ENCODE peak calls at places on chromosomes 6 and 20, in six cellular contexts. N is thyroid gland, K is breast epithelium, Q is spleen, E is ovary, Z is IMR-90. D is an unnamed sample.

GRCh38 chr6:89954721-89955148 is 60.5 kb downstream of the GJA10 start:
- DNase-seq in E (no peak), N (no peak), K (no peak), Z (peak; percentile 17), Q (no peak), D (no peak)

GRCh38 chr20:22452442-22453011 is 131.8 kb downstream of the FOXA2 start:
- DNase-seq in N (no peak), E (no peak), K (no peak), Q (no peak), Z (no peak), D (no peak)

GRCh38 chr6:146650799-146651481 is 52.2 kb downstream of the ADGB start:
- DNase-seq in Q (no peak), K (no peak), E (no peak), Z (no peak), N (no peak), D (no peak)

GRCh38 chr6:90251295-90251992 is 45.2 kb downstream of the BACH2 start:
- DNase-seq in Z (peak; percentile 56), E (no peak), N (no peak), K (no peak), Q (no peak), D (peak; percentile 9)

GRCh38 chr6:42269974-42270510 is 52.4 kb upstream of the MRPS10 start:
- DNase-seq in K (no peak), Z (no peak), Q (no peak), N (no peak), E (no peak), D (no peak)

GRCh38 chr6:163984446-163984936 is 570.0 kb downstream of the QKI start:
- DNase-seq in Q (no peak), N (no peak), Z (no peak), E (no peak), K (no peak), D (no peak)

GRCh38 chr6:14968056-14968643 is 277.7 kb upstream of the JARID2 start:
- DNase-seq in N (no peak), Z (no peak), K (no peak), Q (no peak), E (no peak), D (peak; percentile 28)

GRCh38 chr6:16876201-16876600 is 114.9 kb upstream of the ATXN1 start:
- DNase-seq in E (no peak), K (no peak), Q (no peak), Z (no peak), N (no peak), D (no peak)

GRCh38 chr6:141925001-141925400 is 207.7 kb upstream of the GJE1 start:
- DNase-seq in E (no peak), Q (no peak), K (no peak), Z (peak; percentile 28), N (no peak), D (no peak)

GRCh38 chr6:137432054-137432545 is 62.1 kb downstream of the OLIG3 start:
- DNase-seq in Z (no peak), E (no peak), K (no peak), N (no peak), Q (no peak), D (no peak)

GRCh38 chr6:139438775-139439174 is 64.3 kb upstream of the CITED2 start:
- DNase-seq in E (no peak), K (no peak), Z (no peak), Q (no peak), N (no peak), D (no peak)

GRCh38 chr20:3106658-3107463 is 22.3 kb upstream of the AVP start:
- DNase-seq in Q (no peak), E (no peak), Z (no peak), N (no peak), K (no peak), D (no peak)

GRCh38 chr20:63065911-63066310 is 59.1 kb upstream of the BHLHE23 start:
- DNase-seq in Z (no peak), N (no peak), E (no peak), Q (peak; percentile 45), K (no peak), D (no peak)

GRCh38 chr20:4887586-4887985 is 113.7 kb downstream of the SLC23A2 start:
- DNase-seq in E (no peak), K (no peak), Q (no peak), Z (no peak), N (no peak), D (no peak)

GRCh38 chr20:50837532-50838321 is 42.9 kb downstream of the BCAS4 start:
- DNase-seq in Z (peak; percentile 83), E (peak; percentile 56), N (no peak), K (peak; percentile 79), Q (no peak), D (peak; percentile 91)

GRCh38 chr6:119517428-119517827 is 167.9 kb upstream of the MAN1A1 start:
- DNase-seq in N (no peak), Q (no peak), E (no peak), K (no peak), Z (no peak), D (no peak)

GRCh38 chr6:31775184-31775583 is 1.9 kb downstream of the VWA7 start:
- DNase-seq in K (no peak), Z (no peak), Q (no peak), N (no peak), E (no peak), D (peak; percentile 43)

GRCh38 chr6:49636368-49637332 is at the start of gene RHAG:
- DNase-seq in Z (no peak), Q (no peak), K (no peak), N (no peak), E (no peak), D (peak; percentile 96)

GRCh38 chr6:168864541-168865495 is 388.8 kb downstream of the THBS2 start:
- DNase-seq in N (no peak), E (no peak), K (no peak), Z (no peak), Q (no peak), D (no peak)

GRCh38 chr6:130525378-130525777 is 159.6 kb downstream of the TMEM200A start:
- DNase-seq in K (no peak), E (no peak), Z (no peak), N (no peak), Q (no peak), D (no peak)

GRCh38 chr6:108106261-108106660 is 31.7 kb upstream of the OSTM1 start:
- DNase-seq in K (no peak), N (no peak), Q (no peak), Z (no peak), E (no peak), D (no peak)

GRCh38 chr20:49340161-49340966 is 62.5 kb upstream of the ZNFX1 start:
- DNase-seq in N (no peak), Q (no peak), Z (no peak), E (no peak), K (no peak), D (no peak)

GRCh38 chr6:45661667-45662066 is 283.9 kb upstream of the SUPT3H start:
- DNase-seq in Q (no peak), K (no peak), Z (peak; percentile 84), E (no peak), N (no peak), D (no peak)

GRCh38 chr6:120378582-120379220 is 955.6 kb downstream of the TBC1D32 start:
- DNase-seq in K (no peak), Z (no peak), Q (no peak), E (no peak), N (peak; percentile 3), D (peak; percentile 7)

GRCh38 chr6:168116446-168116974 is 37.5 kb upstream of the FRMD1 start:
- DNase-seq in Q (peak; percentile 50), E (peak; percentile 16), K (no peak), N (no peak), Z (no peak), D (no peak)

GRCh38 chr6:94668896-94669295 is 908.4 kb upstream of the MANEA start:
- DNase-seq in K (no peak), Q (no peak), N (no peak), Z (no peak), E (no peak), D (no peak)

GRCh38 chr6:131694832-131695426 is 6.3 kb downstream of the OR2A4 start:
- DNase-seq in E (peak; percentile 44), Q (no peak), K (no peak), N (peak; percentile 54), Z (peak; percentile 79), D (peak; percentile 72)

GRCh38 chr6:168035098-168035660 is 37.7 kb downstream of the KIF25 start:
- DNase-seq in K (no peak), E (peak; percentile 82), N (peak; percentile 36), Z (peak; percentile 78), Q (peak; percentile 81), D (no peak)

GRCh38 chr6:87483929-87484328 is 11.2 kb downstream of the SLC35A1 start:
- DNase-seq in N (no peak), Z (peak; percentile 43), K (no peak), E (no peak), Q (no peak), D (peak; percentile 46)

GRCh38 chr6:137830562-137830961 is 36.5 kb upstream of the TNFAIP3 start:
- DNase-seq in N (no peak), K (no peak), E (no peak), Z (no peak), Q (no peak), D (no peak)

DNA sequence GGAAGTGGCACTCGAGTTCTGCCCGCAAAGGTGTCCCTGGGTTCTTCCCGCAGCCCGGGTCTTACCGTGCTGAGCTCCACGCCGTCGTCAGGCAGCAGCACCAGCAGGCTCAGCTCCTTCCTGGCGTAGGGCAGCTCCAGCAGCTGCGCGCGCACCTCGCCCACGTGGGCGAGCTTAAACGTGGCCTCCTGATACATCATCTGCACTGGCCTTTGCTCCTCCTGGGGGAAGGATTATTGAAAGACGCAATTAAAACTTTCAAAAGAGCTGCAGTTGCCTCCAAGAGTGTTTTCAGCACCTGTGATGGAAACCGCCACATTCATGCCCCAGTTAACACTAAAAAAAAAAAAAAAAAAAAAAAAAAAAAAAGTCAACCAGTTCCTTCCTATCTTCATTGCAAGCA is 11.3 kb downstream of the SERPINB9 start:
- DNase-seq in Q (peak; percentile 90), K (no peak), Z (no peak), N (no peak), E (no peak), D (no peak)
- TF ChIP-seq POLR2A in Q (no peak), K (no peak), Z (no peak), N (no peak), E (no peak), D (no peak)

DNA sequence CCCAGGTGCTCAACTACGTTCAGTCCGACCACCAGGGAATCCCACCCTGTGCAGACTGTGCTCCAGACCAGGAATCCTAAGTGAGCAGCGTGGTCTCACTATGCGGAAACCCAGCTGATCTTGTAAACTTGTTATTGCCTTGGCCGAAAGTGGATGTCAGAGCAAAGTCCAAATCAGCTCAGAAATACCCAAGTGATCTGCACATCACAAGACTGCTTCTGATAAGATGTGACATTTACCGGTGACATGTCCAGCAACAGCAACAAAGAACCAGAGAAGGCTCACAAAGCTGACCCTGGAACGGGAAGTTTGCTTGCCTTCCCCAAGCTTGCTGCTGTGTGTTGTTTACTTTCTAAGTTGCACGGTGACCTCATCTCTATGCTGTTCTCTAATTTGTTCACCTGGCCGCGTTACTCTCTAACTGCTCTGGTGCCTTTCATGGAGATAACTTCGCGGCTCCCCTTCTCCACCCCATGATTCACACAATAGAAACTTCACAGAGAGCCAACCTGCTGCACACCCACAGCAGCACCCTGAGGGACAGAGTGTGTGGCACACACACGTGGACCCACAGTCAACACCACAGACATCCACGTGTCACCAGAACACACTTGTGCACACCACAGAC is 1.7 kb downstream of the BNIP5 start:
- DNase-seq in N (no peak), E (no peak), Z (no peak), K (no peak), Q (no peak), D (no peak)
- TF ChIP-seq POLR2A in N (no peak), E (no peak), Z (no peak), K (no peak), Q (no peak), D (no peak)

GRCh38 chr20:31605031-31605901 is at the start of gene ID1:
- DNase-seq in K (peak; percentile 86), Z (peak; percentile 93), Q (peak; percentile 97), E (peak; percentile 95), N (peak; percentile 99), D (peak; percentile 94)
- TF ChIP-seq POLR2A in K (peak; percentile 65), Z (peak; percentile 99), Q (peak; percentile 88), E (peak; percentile 88), N (peak; percentile 100), D (peak; percentile 98)

GRCh38 chr6:30326446-30327231 is at the start of gene TRIM39:
- DNase-seq in N (peak; percentile 88), K (peak; percentile 78), E (peak; percentile 91), Q (peak; percentile 99), Z (peak; percentile 84), D (peak; percentile 93)
- TF ChIP-seq POLR2A in N (peak; percentile 83), K (peak; percentile 70), E (peak; percentile 88), Q (peak; percentile 79), Z (peak; percentile 83), D (peak; percentile 86)

D was measured in erythroblast.